ENCODE peak calls at places on chromosomes 2 and 18, in nine cellular contexts. S is H1, P is colonic mucosa, X is fibroblast of lung, D is PC-3, G is MM.1S, C is IMR-90, K is endodermal cell, M is mesenchymal stem cell. L is an unnamed sample.

GRCh38 chr2:50611261-50612020 is 420.5 kb downstream of the NRXN1 start:
- DNase-seq in S (no peak), P (no peak), X (no peak), D (no peak), G (no peak), C (no peak), K (no peak), M (no peak), L (peak)

GRCh38 chr2:181203412-181203811 is 223.0 kb downstream of the UBE2E3 start:
- DNase-seq in S (no peak), P (no peak), X (peak), D (peak), G (no peak), C (peak), K (no peak), M (peak), L (peak)

GRCh38 chr2:238146884-238147544 is 8.5 kb downstream of the KLHL30 start:
- DNase-seq in S (no peak), P (no peak), X (no peak), D (no peak), G (no peak), C (no peak), K (no peak), M (no peak), L (no peak)

GRCh38 chr2:145692971-145693478 is 1173.1 kb upstream of the ZEB2 start:
- DNase-seq in S (no peak), P (no peak), X (peak), D (peak), G (no peak), C (peak), K (no peak), M (peak), L (peak)

GRCh38 chr2:122136071-122136470 is 380.6 kb downstream of the TSN start:
- DNase-seq in S (no peak), P (no peak), X (no peak), D (peak), G (no peak), C (peak), K (peak), M (no peak), L (peak)

GRCh38 chr2:44291281-44292248 is 16.3 kb downstream of the SLC3A1 start:
- DNase-seq in S (no peak), P (peak), X (peak), D (peak), G (no peak), C (peak), K (peak), M (peak), L (peak)

GRCh38 chr18:2981212-2981728 is 31.7 kb downstream of the LPIN2 start:
- DNase-seq in S (no peak), P (no peak), X (peak), D (peak), G (no peak), C (peak), K (no peak), M (peak), L (peak)

GRCh38 chr2:208373460-208374089 is 33.0 kb upstream of the PTH2R start:
- DNase-seq in S (no peak), P (no peak), X (peak), D (peak), G (peak), C (peak), K (peak), M (peak), L (peak)

GRCh38 chr18:41875094-41875780 is 79.8 kb upstream of the PIK3C3 start:
- DNase-seq in S (no peak), P (no peak), X (peak), D (peak), G (no peak), C (peak), K (no peak), M (peak), L (peak)

GRCh38 chr2:124983595-124983994 is 958.5 kb downstream of the CNTNAP5 start:
- DNase-seq in S (no peak), P (no peak), X (peak), D (peak), G (no peak), C (peak), K (no peak), M (peak), L (no peak)

GRCh38 chr2:235659767-235660322 is 166.0 kb downstream of the AGAP1 start:
- DNase-seq in S (no peak), P (peak), X (peak), D (peak), G (no peak), C (peak), K (no peak), M (peak), L (peak)
- H3K9ac ChIP-seq in S (no peak), P (no peak), X (no peak), D (no peak), G (no peak), C (no peak), K (no peak), M (peak), L (no peak)

DNA sequence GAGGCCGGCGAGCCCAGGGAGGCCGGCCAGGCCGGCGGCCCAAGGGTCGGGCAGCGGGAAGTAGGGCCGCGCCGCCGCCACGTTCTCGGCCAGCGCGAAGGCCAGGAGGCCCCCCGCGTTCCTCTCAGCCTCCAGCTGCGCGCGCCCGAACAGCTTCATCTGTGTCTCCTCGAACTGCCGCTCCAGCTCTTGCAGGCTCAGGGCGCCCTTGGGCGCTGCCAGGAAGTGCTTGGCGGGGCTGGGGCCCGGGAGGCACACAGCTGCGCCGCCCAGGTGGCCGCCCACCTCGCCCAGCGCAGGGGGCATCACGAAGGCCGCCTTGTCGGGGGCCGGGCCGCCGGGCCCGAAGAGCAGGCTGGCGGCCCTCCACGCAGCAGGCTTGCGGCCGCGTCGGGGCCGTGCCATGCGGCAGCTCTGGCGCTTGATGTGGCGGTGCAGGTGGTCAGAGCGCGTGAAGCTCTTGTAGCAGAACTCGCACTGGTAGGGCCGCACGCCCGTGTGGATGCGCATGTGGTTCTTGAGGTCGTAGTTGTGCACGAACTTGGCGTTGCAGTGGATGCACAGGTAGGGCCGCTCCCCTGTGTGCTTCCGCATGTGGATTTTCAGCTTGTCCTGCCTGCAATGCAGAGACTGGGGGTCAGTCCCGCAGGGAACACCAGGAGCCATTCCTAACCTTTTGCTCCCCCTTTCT is 99.0 kb upstream of the SMAD2 start:
- DNase-seq in S (no peak), P (no peak), X (no peak), D (no peak), G (no peak), C (no peak), K (no peak), M (no peak), L (no peak)
- H3K9ac ChIP-seq in S (no peak), P (no peak), X (no peak), D (no peak), G (no peak), C (no peak), K (no peak), M (no peak), L (no peak)

DNA sequence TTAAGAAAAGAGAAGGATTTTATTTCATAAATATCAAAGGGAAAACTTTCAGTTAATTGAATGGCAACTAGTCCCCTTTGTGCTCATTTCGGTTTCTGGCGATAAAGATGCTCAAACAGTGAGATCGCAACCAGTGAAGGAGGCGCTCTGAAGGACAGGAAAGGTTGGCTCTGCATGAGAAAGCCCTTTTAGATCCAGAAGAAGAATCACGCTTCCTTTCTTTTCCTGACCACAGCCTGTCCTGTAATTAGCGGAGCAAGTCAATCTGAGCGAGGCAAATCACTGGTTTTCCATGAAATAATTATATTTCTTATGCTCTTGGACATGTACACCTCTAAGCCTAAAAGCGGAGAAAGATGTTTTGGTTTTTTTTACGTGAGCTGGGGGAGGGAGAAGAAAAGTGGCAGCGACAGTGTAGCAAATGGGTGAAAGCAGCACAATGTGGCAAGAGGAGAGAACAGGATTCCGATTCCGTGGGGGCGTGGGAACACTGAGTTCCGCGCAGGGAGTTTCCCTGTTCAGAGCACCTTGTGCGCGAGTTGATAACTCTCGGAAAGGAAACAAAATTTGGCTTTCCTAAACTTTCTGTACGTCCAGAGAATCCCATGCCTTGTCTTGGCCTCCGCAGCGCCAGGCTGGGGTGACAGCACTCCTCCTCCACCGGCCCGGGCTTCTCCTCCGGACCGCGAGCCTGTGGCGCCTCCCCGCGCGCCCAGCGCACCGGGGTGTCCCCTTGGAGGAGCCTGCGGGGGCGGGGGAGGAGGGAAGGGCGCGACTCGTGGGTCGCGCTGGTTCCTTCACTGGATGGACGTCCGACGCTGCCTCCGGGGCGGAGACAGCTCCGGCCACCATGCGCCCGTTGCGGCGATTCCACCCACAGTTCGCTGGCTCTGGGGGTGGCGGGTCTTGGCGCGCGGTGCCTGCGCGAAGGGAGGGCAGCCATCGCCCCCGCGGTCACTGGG is 620 bp upstream of the SLC9A2 start:
- DNase-seq in S (peak), P (peak), X (peak), D (peak), G (no peak), C (no peak), K (peak), M (peak), L (peak)
- H3K9ac ChIP-seq in S (no peak), P (peak), X (no peak), D (peak), G (no peak), C (no peak), K (peak), M (peak), L (no peak)

GRCh38 chr2:42721898-42722297 is 42.0 kb downstream of the OXER1 start:
- DNase-seq in S (no peak), P (no peak), X (no peak), D (no peak), G (no peak), C (no peak), K (no peak), M (no peak), L (no peak)
- H3K9ac ChIP-seq in S (no peak), P (no peak), X (no peak), D (no peak), G (no peak), C (no peak), K (peak), M (peak), L (no peak)

GRCh38 chr2:38146917-38147307 is 71.0 kb upstream of the CYP1B1 start:
- DNase-seq in S (no peak), P (no peak), X (peak), D (peak), G (no peak), C (peak), K (peak), M (peak), L (peak)
- H3K9ac ChIP-seq in S (no peak), P (no peak), X (peak), D (peak), G (no peak), C (peak), K (no peak), M (peak), L (peak)

DNA sequence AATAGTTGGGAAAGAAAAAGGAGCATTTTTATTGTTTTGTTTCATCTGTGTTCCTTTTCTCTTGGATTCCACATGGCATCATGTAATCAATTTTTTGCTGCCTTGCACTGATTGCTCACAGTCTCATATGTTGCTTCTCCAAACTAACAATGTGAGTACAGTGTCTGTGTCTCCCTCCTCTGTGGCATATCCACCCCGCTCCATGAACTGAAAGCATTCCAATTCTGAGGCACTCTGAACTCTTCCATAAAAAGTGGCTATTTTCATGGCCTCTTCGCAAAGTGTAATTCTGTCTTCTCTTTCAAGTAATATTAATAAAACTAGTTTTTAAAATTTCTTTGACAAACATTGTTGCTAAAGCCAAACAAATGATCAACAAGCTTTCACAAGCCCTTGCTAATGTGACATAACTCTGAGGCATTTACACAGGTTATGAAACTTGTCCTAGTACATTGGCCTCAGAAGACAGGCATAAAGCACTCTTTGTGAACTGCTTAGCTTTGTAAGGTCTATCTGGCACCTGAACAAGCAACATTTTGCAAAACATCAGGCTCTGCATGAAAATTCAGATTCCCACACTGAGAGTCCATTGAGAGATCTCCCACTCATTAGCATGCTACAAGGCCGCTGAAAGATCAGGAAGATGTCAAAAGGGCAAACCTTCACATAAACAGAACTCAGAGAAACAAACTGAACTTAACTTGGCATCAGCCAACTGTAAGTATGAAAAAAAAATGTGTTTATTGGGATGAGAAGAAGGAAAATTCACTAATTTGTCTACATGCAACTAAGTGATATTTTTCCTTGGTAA is 33.0 kb downstream of the GPR75 start:
- DNase-seq in S (no peak), P (no peak), X (peak), D (no peak), G (no peak), C (peak), K (no peak), M (peak), L (peak)
- H3K9ac ChIP-seq in S (no peak), P (no peak), X (no peak), D (no peak), G (no peak), C (no peak), K (no peak), M (no peak), L (peak)

DNA sequence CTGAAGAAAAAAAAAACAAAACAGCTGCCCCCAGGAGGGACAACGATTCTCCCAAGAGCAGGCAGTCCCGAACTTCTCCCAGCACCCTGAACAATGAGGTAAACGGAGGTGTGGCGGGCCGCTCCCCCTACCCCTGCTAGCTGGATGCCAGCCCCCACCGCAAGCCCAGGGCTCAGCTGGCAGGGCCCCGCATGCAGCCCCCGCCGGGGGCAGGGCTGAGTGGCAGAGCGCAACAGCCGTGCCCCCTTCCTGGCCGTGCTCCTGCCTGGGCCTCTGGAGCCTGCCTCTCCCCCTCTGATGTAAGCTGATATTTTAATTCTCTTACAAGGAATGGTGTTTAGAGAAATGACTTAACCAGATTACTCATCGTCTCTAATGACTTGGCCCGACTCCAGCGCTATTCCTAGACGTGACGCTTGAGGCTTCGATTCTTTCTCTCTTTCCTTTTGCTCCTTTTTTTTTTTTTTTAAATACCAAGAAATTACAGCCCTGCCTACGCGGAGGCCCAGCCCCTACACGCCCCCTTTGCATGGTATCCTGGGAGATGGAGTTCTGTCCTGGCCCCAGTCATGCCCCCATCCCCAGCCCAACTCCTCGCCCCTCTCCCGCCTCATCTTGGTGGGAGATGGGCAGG is 4.6 kb upstream of the ARID5A start:
- DNase-seq in S (no peak), P (peak), X (peak), D (peak), G (peak), C (peak), K (peak), M (peak), L (peak)
- H3K9ac ChIP-seq in S (no peak), P (peak), X (peak), D (no peak), G (peak), C (peak), K (no peak), M (peak), L (peak)

GRCh38 chr2:217735899-217736298 is 266.9 kb downstream of the TNS1 start:
- DNase-seq in S (no peak), P (no peak), X (no peak), D (no peak), G (no peak), C (no peak), K (no peak), M (no peak), L (no peak)

GRCh38 chr2:217733461-217733860 is 269.3 kb downstream of the TNS1 start:
- DNase-seq in S (no peak), P (no peak), X (no peak), D (no peak), G (no peak), C (peak), K (no peak), M (peak), L (no peak)

GRCh38 chr2:217734999-217735398 is 267.8 kb downstream of the TNS1 start:
- DNase-seq in S (no peak), P (no peak), X (no peak), D (no peak), G (no peak), C (no peak), K (no peak), M (no peak), L (no peak)

GRCh38 chr2:217740178-217740577 is 262.6 kb downstream of the TNS1 start:
- DNase-seq in S (no peak), P (peak), X (no peak), D (no peak), G (no peak), C (peak), K (peak), M (no peak), L (no peak)

DNA sequence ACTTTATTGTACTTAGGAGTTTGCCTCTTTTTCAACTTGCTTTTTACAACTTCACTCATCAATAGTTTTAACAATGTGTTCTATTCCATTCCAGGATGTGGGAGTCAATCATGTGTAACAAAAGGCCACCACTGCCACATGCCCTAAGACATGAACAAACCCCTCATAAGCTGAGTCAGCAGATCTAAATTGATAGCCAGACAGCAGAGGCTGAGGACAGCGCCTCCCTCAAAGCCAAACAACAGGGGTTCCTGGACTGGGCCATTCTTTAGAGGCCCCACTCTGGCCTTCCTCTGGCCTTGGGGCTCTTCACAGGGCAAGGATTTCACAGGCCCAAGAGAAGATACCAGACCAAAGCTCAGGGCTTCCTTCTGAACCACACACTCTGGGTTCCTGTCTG is 265.7 kb downstream of the TNS1 start:
- DNase-seq in S (no peak), P (no peak), X (no peak), D (no peak), G (no peak), C (no peak), K (no peak), M (peak), L (no peak)
- H3K9ac ChIP-seq in S (no peak), P (no peak), X (no peak), D (no peak), G (no peak), C (no peak), K (no peak), M (no peak), L (no peak)

DNA sequence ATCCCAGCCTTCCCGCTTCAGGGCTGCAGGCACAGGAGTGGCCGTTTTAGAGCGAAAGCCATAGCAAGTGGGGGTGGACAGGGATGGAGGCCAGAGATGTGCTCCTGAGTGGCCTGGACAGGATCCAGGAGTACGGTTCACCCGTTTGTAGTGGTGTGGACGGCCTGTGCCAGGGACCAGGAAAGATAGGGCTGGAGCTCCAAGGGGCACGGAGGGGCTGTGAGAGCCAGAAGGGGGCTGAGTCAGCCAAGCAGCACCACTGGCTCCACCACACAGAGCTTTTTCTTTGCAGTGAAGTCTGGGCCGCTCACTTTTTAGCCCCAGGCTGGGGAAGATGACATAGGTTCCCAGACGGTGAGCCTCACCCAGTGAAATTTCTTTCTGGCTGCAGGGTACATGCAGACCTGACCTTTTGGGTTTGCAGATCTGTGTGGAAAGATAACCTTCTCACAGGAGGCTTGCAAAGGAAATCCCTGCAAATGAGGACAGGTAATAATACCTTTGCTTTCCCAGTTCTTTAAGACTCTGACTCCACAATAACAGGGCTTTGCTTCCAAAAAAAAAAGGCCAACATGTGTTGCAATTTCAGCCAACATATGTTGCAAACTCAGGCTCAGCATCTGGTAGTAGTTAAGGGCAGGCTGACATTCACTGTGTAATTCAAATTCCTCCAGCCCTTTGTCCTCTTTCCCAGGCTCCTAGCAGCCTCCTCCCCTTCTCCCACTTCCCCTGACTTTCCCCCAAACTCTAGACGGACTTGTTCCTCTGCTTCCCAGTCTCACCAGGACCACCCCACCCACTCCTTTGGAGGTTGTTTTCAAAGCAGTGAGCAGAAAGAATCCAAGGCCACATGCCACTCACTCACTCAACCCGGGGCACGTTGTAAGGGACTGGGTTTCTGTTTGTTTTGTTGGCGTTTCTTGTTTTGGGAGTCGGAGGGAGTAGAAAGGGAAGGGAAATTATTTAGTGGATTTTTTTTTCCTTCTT is 20.3 kb upstream of the LAPTM4A start:
- DNase-seq in S (peak), P (no peak), X (peak), D (peak), G (no peak), C (peak), K (peak), M (peak), L (peak)
- H3K9ac ChIP-seq in S (no peak), P (no peak), X (peak), D (peak), G (no peak), C (peak), K (no peak), M (peak), L (peak)

L was measured in adipocyte.